ENCODE peak calls at places on chromosomes 11 and 22, in nine cellular contexts. O is activated T-cell treated with anti-CD3 and anti-CD28 coated beads for 1 hour, Q is NCI-H2029, U is caudate nucleus, D is M059J, S is activated T-helper 1 cell treated with Interleukin-2 at 50 U/mL for 16 hours, V is H7, N is bronchial epithelial cell, Y is frontal cortex. A is an unnamed sample.

GRCh38 chr11:58592760-58593472 is 14.1 kb downstream of the ZFP91 start:
- DNase-seq in O (no peak), Q (peak), U (no peak), D (no peak), S (no peak), V (no peak), N (peak), Y (no peak), A (no peak)

GRCh38 chr22:50544746-50545253 is 899 bp upstream of the KLHDC7B start:
- DNase-seq in O (no peak), Q (no peak), U (no peak), D (no peak), S (no peak), V (peak), N (peak), Y (peak), A (no peak)

GRCh38 chr11:75554258-75555022 is 7.6 kb upstream of the SERPINH1 start:
- DNase-seq in O (no peak), Q (peak), U (peak), D (no peak), S (no peak), V (peak), N (no peak), Y (peak), A (no peak)

GRCh38 chr11:11451501-11452005 is 98.5 kb upstream of the CSNK2A3 start:
- DNase-seq in O (no peak), Q (peak), U (no peak), D (no peak), S (no peak), V (no peak), N (peak), Y (no peak), A (no peak)

GRCh38 chr11:5736396-5736795 is at the start of gene OR56B1:
- DNase-seq in O (no peak), Q (no peak), U (no peak), D (no peak), S (no peak), V (no peak), N (peak), Y (no peak), A (no peak)

GRCh38 chr11:113681711-113682410 is 24.2 kb downstream of the TMPRSS5 start:
- DNase-seq in O (no peak), Q (no peak), U (no peak), D (peak), S (no peak), V (no peak), N (peak), Y (no peak), A (no peak)

GRCh38 chr11:17542249-17542648 is 2.0 kb downstream of the USH1C start:
- DNase-seq in O (no peak), Q (no peak), U (no peak), D (no peak), S (no peak), V (no peak), N (no peak), Y (no peak), A (no peak)

GRCh38 chr11:43947815-43948214 is 5.4 kb downstream of the C11orf96 start:
- DNase-seq in O (no peak), Q (no peak), U (no peak), D (peak), S (no peak), V (no peak), N (no peak), Y (no peak), A (no peak)

GRCh38 chr11:79121351-79121750 is 319.5 kb downstream of the TENM4 start:
- DNase-seq in O (no peak), Q (peak), U (no peak), D (peak), S (no peak), V (no peak), N (no peak), Y (no peak), A (no peak)

GRCh38 chr11:118694185-118694584 is 14.7 kb upstream of the TREH start:
- DNase-seq in O (no peak), Q (no peak), U (no peak), D (no peak), S (no peak), V (no peak), N (no peak), Y (no peak), A (no peak)

GRCh38 chr22:21816787-21817496 is 50.5 kb downstream of the MAPK1 start:
- DNase-seq in O (no peak), Q (peak), U (no peak), D (peak), S (no peak), V (no peak), N (peak), Y (peak), A (peak)

GRCh38 chr22:30863161-30863833 is 105.3 kb downstream of the MORC2 start:
- DNase-seq in O (no peak), Q (no peak), U (no peak), D (no peak), S (no peak), V (peak), N (no peak), Y (peak), A (no peak)

GRCh38 chr11:85595285-85595884 is 31.8 kb downstream of the DLG2 start:
- DNase-seq in O (no peak), Q (peak), U (no peak), D (peak), S (no peak), V (peak), N (peak), Y (peak), A (peak)

GRCh38 chr22:27331526-27332281 is 469.9 kb downstream of the MN1 start:
- DNase-seq in O (no peak), Q (peak), U (peak), D (peak), S (no peak), V (peak), N (peak), Y (peak), A (no peak)

GRCh38 chr11:63598556-63598955 is 15.7 kb downstream of the PLAAT3 start:
- DNase-seq in O (no peak), Q (no peak), U (no peak), D (no peak), S (no peak), V (no peak), N (no peak), Y (no peak), A (no peak)

GRCh38 chr22:44329179-44329796 is 16.5 kb upstream of the SHISAL1 start:
- DNase-seq in O (no peak), Q (peak), U (no peak), D (no peak), S (no peak), V (no peak), N (peak), Y (no peak), A (no peak)